ENCODE peak calls at places on chromosome 6, in nine cellular contexts. Y is GDM1; C is activated naive CD8-positive, alpha-beta T cell treated with anti-CD3 and anti-CD28 coated beads, Interleukin-2, amount 50 U/mL, for 24 hours; L is kidney tubule cell; T is activated gamma-delta T cell treated with Interleukin-2 at 50 U/mL for 16 hours; D is lung; X is RPMI7951; Q is MM.1S; U is stimulated activated CD8-positive, alpha-beta memory T cell treated with anti-CD3 and anti-CD28 coated beads, Interleukin-12 subunit alpha, Interleukin-12 subunit beta, amount 100 ng/mL, for 4 hours. J is an unnamed sample.

GRCh38 chr6:8633762-8634161 is 198.4 kb upstream of the SLC35B3 start:
- DNase-seq in C (no peak), Q (no peak), U (no peak), L (no peak), D (no peak), Y (no peak), T (no peak), X (no peak), J (no peak)

GRCh38 chr6:100138346-100139022 is 144.5 kb upstream of the MCHR2 start:
- DNase-seq in U (no peak), D (no peak), Y (no peak), T (no peak), C (no peak), Q (no peak), X (no peak), L (no peak), J (no peak)

GRCh38 chr6:78517399-78517798 is 350.0 kb upstream of the IRAK1BP1 start:
- DNase-seq in U (no peak), C (no peak), X (no peak), Y (no peak), T (no peak), Q (no peak), L (no peak), D (no peak), J (no peak)

GRCh38 chr6:25971187-25971811 is 8.7 kb downstream of the TRIM38 start:
- DNase-seq in Y (no peak), U (no peak), Q (no peak), X (peak; percentile 95), C (no peak), D (peak; percentile 40), T (no peak), L (peak; percentile 93), J (peak; percentile 91)

GRCh38 chr6:41937881-41938574 is 3.6 kb downstream of the CCND3 start:
- DNase-seq in Q (no peak), X (no peak), L (no peak), U (no peak), C (no peak), T (peak; percentile 71), D (peak; percentile 41), Y (peak; percentile 78), J (no peak)

GRCh38 chr6:150427823-150428222 is 59.0 kb downstream of the IYD start:
- DNase-seq in T (no peak), L (no peak), Y (no peak), D (no peak), U (no peak), C (no peak), Q (no peak), X (no peak), J (no peak)

GRCh38 chr6:130111031-130111430 is 92.7 kb downstream of the L3MBTL3 start:
- DNase-seq in U (no peak), Q (no peak), Y (no peak), D (no peak), C (no peak), L (no peak), T (no peak), X (no peak), J (no peak)

GRCh38 chr6:78948785-78949184 is 81.4 kb downstream of the IRAK1BP1 start:
- DNase-seq in Q (no peak), D (no peak), T (no peak), U (no peak), L (no peak), X (no peak), C (no peak), Y (no peak), J (no peak)

GRCh38 chr6:166988674-166989201 is 10.5 kb upstream of the CEP43 start:
- DNase-seq in T (no peak), C (no peak), Y (no peak), L (no peak), U (no peak), Q (no peak), X (no peak), D (no peak), J (no peak)

GRCh38 chr6:170189236-170189635 is 101.6 kb downstream of the DLL1 start:
- DNase-seq in X (no peak), Q (no peak), L (no peak), C (no peak), Y (no peak), U (no peak), T (no peak), D (no peak), J (no peak)

GRCh38 chr6:123489589-123489988 is 147.2 kb downstream of the TRDN start:
- DNase-seq in U (no peak), L (no peak), D (no peak), Y (no peak), Q (no peak), T (no peak), C (no peak), X (no peak), J (no peak)

GRCh38 chr6:82775989-82776388 is 289.7 kb downstream of the UBE3D start:
- DNase-seq in Q (no peak), L (no peak), T (no peak), X (no peak), U (no peak), D (no peak), C (no peak), Y (no peak), J (no peak)

GRCh38 chr6:107625264-107625663 is 135.3 kb downstream of the SOBP start:
- DNase-seq in X (no peak), C (no peak), Q (no peak), D (no peak), Y (no peak), L (no peak), U (no peak), T (no peak), J (no peak)

GRCh38 chr6:46014511-46015118 is 1.0 kb downstream of the CLIC5 start:
- DNase-seq in C (peak; percentile 54), X (no peak), Q (no peak), U (no peak), T (peak; percentile 8), Y (no peak), L (peak; percentile 23), D (no peak), J (no peak)

GRCh38 chr6:53250761-53251672 is 97.7 kb downstream of the ELOVL5 start:
- DNase-seq in L (peak; percentile 39), Q (no peak), D (no peak), X (peak; percentile 72), C (no peak), U (no peak), T (no peak), Y (no peak), J (no peak)

GRCh38 chr6:87697581-87698552 is 4.2 kb downstream of the AKIRIN2 start:
- DNase-seq in T (no peak), D (no peak), Q (no peak), X (peak; percentile 68), U (no peak), L (no peak), C (no peak), Y (no peak), J (peak; percentile 7)

GRCh38 chr6:151024597-151024996 is 159.1 kb downstream of the MTHFD1L start:
- DNase-seq in Y (no peak), X (no peak), T (no peak), C (no peak), D (no peak), U (no peak), L (no peak), Q (no peak), J (no peak)

J was measured in Daoy.